ENCODE peak calls at places on chromosomes 13 and 19, in six cellular contexts. A is fibroblast of lung, H is heart right ventricle, G is AG10803, O is neural progenitor cell, F is B cell. X is an unnamed sample.

GRCh38 chr19:58559275-58560006 is 1.0 kb upstream of the UBE2M start:
- DNase-seq in A (peak), H (peak), G (peak), O (peak), F (peak), X (peak)

GRCh38 chr13:85638815-85639393 is 160.3 kb downstream of the SLITRK6 start:
- DNase-seq in A (no peak), H (no peak), G (no peak), O (no peak), F (no peak), X (no peak)

GRCh38 chr19:19033176-19033425 is 216 bp downstream of the SUGP2 start:
- DNase-seq in A (no peak), H (no peak), G (no peak), O (peak), F (no peak), X (no peak)

GRCh38 chr13:109447667-109448066 is 338.7 kb downstream of the IRS2 start:
- DNase-seq in A (no peak), H (no peak), G (no peak), O (no peak), F (no peak), X (no peak)

GRCh38 chr13:27370305-27370853 is 54.0 kb upstream of the GTF3A start:
- DNase-seq in A (no peak), H (no peak), G (no peak), O (no peak), F (no peak), X (no peak)

GRCh38 chr19:4676955-4677731 is 7.0 kb upstream of the MYDGF start:
- DNase-seq in A (peak), H (peak), G (peak), O (peak), F (peak), X (no peak)

GRCh38 chr19:18297308-18297707 is 15.9 kb upstream of the JUND start:
- DNase-seq in A (no peak), H (no peak), G (peak), O (no peak), F (no peak), X (no peak)

GRCh38 chr19:4374451-4375163 is 25.7 kb downstream of the SH3GL1 start:
- DNase-seq in A (peak), H (peak), G (peak), O (no peak), F (no peak), X (no peak)

GRCh38 chr19:49847731-49848696 is 2.9 kb upstream of the PTOV1 start:
- DNase-seq in A (peak), H (no peak), G (peak), O (no peak), F (peak), X (no peak)

GRCh38 chr19:18768997-18769891 is 21.9 kb downstream of the COMP start:
- DNase-seq in A (no peak), H (no peak), G (no peak), O (no peak), F (no peak), X (no peak)

GRCh38 chr19:36771275-36772231 is 1.1 kb downstream of the ZNF850 start:
- DNase-seq in A (peak), H (peak), G (peak), O (peak), F (peak), X (peak)

GRCh38 chr13:91162180-91162579 is 185.3 kb upstream of the MIR17HG start:
- DNase-seq in A (no peak), H (no peak), G (no peak), O (peak), F (no peak), X (no peak)

GRCh38 chr13:92407858-92408257 is 818.7 kb upstream of the GPC6 start:
- DNase-seq in A (no peak), H (no peak), G (no peak), O (peak), F (no peak), X (no peak)

GRCh38 chr13:100542546-100543156 is 45.9 kb downstream of the GGACT start:
- DNase-seq in A (peak), H (no peak), G (peak), O (no peak), F (peak), X (peak)

GRCh38 chr19:46186101-46186716 is 38.2 kb downstream of the IGFL2 start:
- DNase-seq in A (no peak), H (no peak), G (no peak), O (no peak), F (no peak), X (no peak)

GRCh38 chr13:56700324-56700723 is 440.4 kb upstream of the PRR20A start:
- DNase-seq in A (no peak), H (no peak), G (no peak), O (no peak), F (no peak), X (no peak)

GRCh38 chr19:16363852-16364230 is 39.2 kb downstream of the KLF2 start:
- DNase-seq in A (no peak), H (no peak), G (no peak), O (no peak), F (no peak), X (no peak)

GRCh38 chr13:107866666-107867623 is 348.4 kb downstream of the LIG4 start:
- DNase-seq in A (peak), H (no peak), G (peak), O (peak), F (no peak), X (no peak)

GRCh38 chr13:105804561-105805190 is 730.8 kb downstream of the EFNB2 start:
- DNase-seq in A (peak), H (peak), G (peak), O (no peak), F (no peak), X (no peak)

GRCh38 chr19:33370783-33371182 is 2.7 kb upstream of the CEBPG start:
- DNase-seq in A (no peak), H (no peak), G (no peak), O (no peak), F (no peak), X (no peak)

GRCh38 chr19:15498910-15499309 is 9.4 kb upstream of the CYP4F22 start:
- DNase-seq in A (no peak), H (no peak), G (no peak), O (no peak), F (no peak), X (no peak)

GRCh38 chr19:10112895-10113591 is 1.6 kb downstream of the P2RY11 start:
- DNase-seq in A (peak), H (no peak), G (peak), O (peak), F (peak), X (peak)

GRCh38 chr13:42807236-42807635 is 25.9 kb downstream of the FAM216B start:
- DNase-seq in A (no peak), H (no peak), G (peak), O (no peak), F (no peak), X (no peak)

GRCh38 chr13:108779308-108779707 is 149.9 kb downstream of the MYO16 start:
- DNase-seq in A (no peak), H (no peak), G (no peak), O (no peak), F (no peak), X (no peak)

GRCh38 chr13:53439439-53440225 is 411.0 kb downstream of the OLFM4 start:
- DNase-seq in A (no peak), H (no peak), G (no peak), O (no peak), F (no peak), X (no peak)

GRCh38 chr19:53308339-53308811 is 25.2 kb upstream of the ZNF845 start:
- DNase-seq in A (no peak), H (no peak), G (no peak), O (peak), F (peak), X (no peak)

GRCh38 chr13:84847107-84847506 is 952.1 kb downstream of the SLITRK6 start:
- DNase-seq in A (no peak), H (no peak), G (no peak), O (no peak), F (no peak), X (no peak)

GRCh38 chr13:26480246-26480855 is 77.1 kb upstream of the WASF3 start:
- DNase-seq in A (peak), H (no peak), G (peak), O (no peak), F (no peak), X (no peak)

GRCh38 chr19:8988204-8988603 is 22.0 kb downstream of the MUC16 start:
- DNase-seq in A (no peak), H (no peak), G (no peak), O (peak), F (no peak), X (no peak)

DNA sequence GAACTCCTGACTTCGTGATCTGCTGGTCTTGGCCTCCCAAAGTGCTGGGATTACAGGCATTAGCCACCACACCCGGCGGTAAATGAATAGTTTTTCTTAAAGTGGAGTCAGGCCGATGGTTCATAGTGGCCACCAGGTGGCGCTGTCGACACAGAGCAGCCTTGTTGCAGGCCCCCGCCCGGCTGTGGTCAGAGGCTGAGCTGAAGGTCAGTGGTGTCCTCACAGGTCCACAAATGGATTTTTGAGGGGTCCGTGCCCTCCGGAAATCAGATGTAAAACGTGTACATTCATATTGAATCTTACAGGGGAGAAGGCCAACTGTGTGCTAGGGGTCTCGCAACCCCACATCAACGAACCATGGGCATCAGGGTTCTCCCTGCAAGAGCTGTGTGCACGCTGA is 13.4 kb upstream of the WDR18 start:
- DNase-seq in A (no peak), H (no peak), G (no peak), O (no peak), F (no peak), X (no peak)
- TF ChIP-seq CTCF in A (peak), H (peak), G (peak), O (peak), F (peak), X (peak)

GRCh38 chr13:36850790-36851438 is 31.9 kb downstream of the RFXAP start:
- DNase-seq in A (no peak), H (no peak), G (peak), O (peak), F (no peak), X (no peak)
- TF ChIP-seq CTCF in A (peak), H (no peak), G (peak), O (peak), F (no peak), X (no peak)

GRCh38 chr19:11806354-11807098 is 7.5 kb upstream of the ZNF440 start:
- DNase-seq in A (no peak), H (no peak), G (no peak), O (no peak), F (no peak), X (no peak)

GRCh38 chr19:11807099-11807380 is 7.0 kb upstream of the ZNF440 start:
- DNase-seq in A (no peak), H (no peak), G (no peak), O (no peak), F (no peak), X (no peak)
- TF ChIP-seq CTCF in A (no peak), H (no peak), G (no peak), O (no peak), F (no peak), X (no peak)

DNA sequence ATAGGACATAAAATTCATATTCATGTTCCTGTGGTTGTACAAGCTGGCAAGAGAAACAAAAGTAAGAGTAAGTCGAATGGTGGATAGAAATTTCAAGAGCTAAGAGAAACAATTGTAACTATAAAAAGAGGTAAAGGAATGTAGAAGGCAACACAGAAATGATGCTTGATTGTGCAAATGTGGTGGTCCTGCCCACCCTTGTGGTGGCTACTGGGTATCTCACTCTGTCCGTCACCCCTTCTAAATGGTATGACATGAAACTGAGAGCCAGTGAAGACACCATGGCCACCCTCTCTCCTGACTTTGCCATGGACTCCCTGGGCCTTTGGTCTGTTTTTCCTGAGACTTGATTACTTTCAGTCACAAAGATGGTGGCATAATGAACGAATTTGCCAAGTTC is 925.9 kb upstream of the SLITRK6 start:
- DNase-seq in A (no peak), H (no peak), G (no peak), O (peak), F (no peak), X (no peak)
- TF ChIP-seq CTCF in A (peak), H (no peak), G (no peak), O (peak), F (no peak), X (no peak)

GRCh38 chr13:112879283-112879833 is 89.7 kb upstream of the MCF2L start:
- DNase-seq in A (peak), H (no peak), G (peak), O (no peak), F (no peak), X (no peak)
- TF ChIP-seq CTCF in A (no peak), H (no peak), G (no peak), O (no peak), F (no peak), X (no peak)

GRCh38 chr13:46522692-46523040 is 30.3 kb upstream of the LRCH1 start:
- DNase-seq in A (no peak), H (no peak), G (no peak), O (no peak), F (no peak), X (no peak)

GRCh38 chr13:46520188-46520587 is 32.8 kb upstream of the LRCH1 start:
- DNase-seq in A (no peak), H (peak), G (no peak), O (no peak), F (no peak), X (no peak)

GRCh38 chr13:46521921-46522691 is 30.9 kb upstream of the LRCH1 start:
- DNase-seq in A (no peak), H (no peak), G (no peak), O (no peak), F (no peak), X (no peak)

GRCh38 chr13:46519177-46519576 is 33.8 kb upstream of the LRCH1 start:
- DNase-seq in A (no peak), H (no peak), G (no peak), O (no peak), F (no peak), X (no peak)

DNA sequence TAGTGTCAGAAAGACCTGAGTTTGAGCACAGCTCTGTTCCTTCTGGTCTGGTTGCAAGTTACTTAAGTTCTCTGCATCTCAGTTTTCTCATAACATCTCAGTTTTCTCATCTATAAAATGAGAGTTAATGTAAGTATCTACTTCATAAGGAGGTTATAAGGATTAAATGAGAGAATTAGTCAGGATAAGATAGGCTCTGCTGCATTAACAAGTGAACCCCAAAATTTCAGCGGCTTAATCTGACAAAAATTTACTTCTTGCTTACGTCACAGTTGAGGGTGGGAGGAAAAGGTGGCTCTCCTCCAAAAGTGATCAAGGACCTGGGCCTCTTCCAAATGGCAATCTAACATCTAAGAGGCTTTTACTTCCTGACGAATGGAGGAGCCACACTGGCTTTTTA is 31.5 kb upstream of the LRCH1 start:
- DNase-seq in A (no peak), H (no peak), G (no peak), O (no peak), F (no peak), X (no peak)
- TF ChIP-seq CTCF in A (no peak), H (no peak), G (no peak), O (no peak), F (no peak), X (no peak)

GRCh38 chr19:1905863-1906375 is 720 bp downstream of the ADAT3 start:
- DNase-seq in A (no peak), H (no peak), G (no peak), O (no peak), F (no peak), X (no peak)

GRCh38 chr19:1907563-1908363 is 2.6 kb downstream of the ADAT3 start:
- DNase-seq in A (no peak), H (no peak), G (no peak), O (no peak), F (no peak), X (no peak)

GRCh38 chr19:1906985-1907562 is 1.9 kb downstream of the ADAT3 start:
- DNase-seq in A (no peak), H (no peak), G (no peak), O (no peak), F (no peak), X (no peak)

GRCh38 chr19:1904385-1905070 is 671 bp upstream of the ADAT3 start:
- DNase-seq in A (no peak), H (no peak), G (no peak), O (peak), F (peak), X (peak)

DNA sequence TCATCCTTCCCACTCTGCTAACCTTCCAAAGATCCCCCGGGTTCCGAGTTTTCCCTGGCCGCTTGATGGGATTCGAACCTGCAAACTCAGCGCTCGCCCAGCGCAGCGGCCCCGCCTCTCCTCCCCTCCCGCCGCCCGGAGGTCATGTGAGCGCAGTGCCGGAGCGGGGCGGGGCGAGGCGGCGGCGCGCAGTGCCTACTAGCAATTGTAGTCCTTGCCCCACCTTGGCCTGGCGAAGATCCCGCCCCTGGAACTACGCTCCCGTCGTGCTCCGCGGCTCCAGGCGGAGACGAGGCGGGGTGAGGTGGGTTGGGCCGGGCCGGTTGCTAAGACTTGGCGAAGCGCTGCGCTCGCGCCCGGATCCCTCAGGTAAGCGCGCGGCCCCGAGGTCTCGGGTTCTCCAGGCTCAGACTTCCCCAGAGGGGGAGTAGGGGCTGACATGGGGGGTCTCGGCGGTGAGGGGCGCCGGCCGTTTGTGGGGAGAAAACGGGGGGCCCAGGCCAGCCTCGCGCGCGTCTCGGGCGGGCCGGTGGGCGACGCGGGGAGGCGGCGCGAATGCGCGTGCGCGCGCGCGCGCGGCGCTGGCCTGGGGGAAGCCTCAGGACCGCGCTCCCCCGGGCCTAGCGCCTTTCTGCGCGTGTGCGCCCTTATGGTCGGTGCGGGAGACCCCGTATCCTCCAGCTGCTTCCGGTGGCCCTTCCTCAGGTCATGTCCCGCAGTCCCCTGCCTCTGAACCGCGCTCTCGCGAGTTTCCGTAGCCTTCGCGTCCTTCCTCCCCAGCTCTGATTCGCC is at the start of the genes ADAT3 and SCAMP4:
- DNase-seq in A (peak), H (peak), G (peak), O (peak), F (peak), X (peak)
- TF ChIP-seq CTCF in A (no peak), H (no peak), G (no peak), O (no peak), F (no peak), X (no peak)

DNA sequence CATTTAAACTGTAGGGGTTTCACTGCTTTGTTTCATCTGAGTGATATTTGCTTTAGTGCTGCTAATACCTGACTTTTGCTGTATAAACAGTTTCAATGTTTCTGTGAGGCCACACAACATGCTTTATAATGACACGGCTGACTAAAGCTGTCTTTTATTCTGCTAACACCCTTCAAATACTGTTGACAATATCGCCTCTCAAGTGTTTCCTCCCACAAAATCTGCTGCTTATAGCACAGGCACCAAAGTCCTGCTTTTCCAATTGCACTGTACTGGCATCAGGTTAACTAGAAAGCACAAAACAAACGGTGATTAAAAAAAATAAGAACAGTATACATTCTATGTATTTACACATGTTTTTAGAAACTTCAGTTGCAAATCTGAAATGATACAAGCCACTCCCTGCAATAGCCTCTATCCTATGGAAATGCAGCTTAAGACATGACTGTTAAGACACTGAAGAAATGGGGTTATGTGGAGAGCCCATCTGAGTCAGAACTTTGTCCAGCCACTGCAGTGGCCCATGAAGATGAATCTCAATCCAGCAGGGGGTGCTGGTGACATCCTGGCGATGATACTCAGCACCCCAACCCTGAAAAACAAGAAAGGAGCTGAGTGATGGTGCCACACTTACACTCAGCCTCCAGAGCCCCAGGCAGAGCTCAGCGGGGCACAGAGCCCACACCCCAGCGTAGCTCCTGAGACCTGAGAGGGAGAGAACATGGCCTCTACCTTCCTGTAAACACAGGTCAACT is 29.4 kb downstream of the RFXAP start:
- DNase-seq in A (no peak), H (no peak), G (no peak), O (peak), F (no peak), X (no peak)
- TF ChIP-seq CTCF in A (no peak), H (no peak), G (peak), O (peak), F (no peak), X (peak)